ENCODE peak calls at places on chromosome 4, in nine cellular contexts. P is CD8-positive, alpha-beta memory T cell; M is H4; C is pancreas; S is GM10248; K is HCT116; R is CD4-positive, alpha-beta memory T cell; Z is ELR; A is stimulated activated naive B cell treated with anti-CD40 and anti-IgM and Interleukin-4, amounts not matched to agents 10 μg/mL and 1 μg/mL and 100 μg/mL, for 72 hours. L is an unnamed sample.

GRCh38 chr4:79141530-79141929 is 184.3 kb downstream of the NAA11 start:
- DNase-seq in P (no peak), M (no peak), C (no peak), S (no peak), K (no peak), R (no peak), Z (peak; percentile 2), A (no peak), L (no peak)

GRCh38 chr4:182922551-182923284 is 5.5 kb upstream of the DCTD start:
- DNase-seq in P (no peak), M (peak; percentile 62), C (no peak), S (no peak), K (no peak), R (no peak), Z (no peak), A (no peak), L (no peak)

GRCh38 chr4:114103908-114104307 is 124.5 kb upstream of the ARSJ start:
- DNase-seq in P (no peak), M (no peak), C (no peak), S (no peak), K (no peak), R (no peak), Z (no peak), A (no peak), L (no peak)

GRCh38 chr4:30437316-30437715 is 282.9 kb upstream of the PCDH7 start:
- DNase-seq in P (no peak), M (no peak), C (no peak), S (no peak), K (no peak), R (no peak), Z (no peak), A (no peak), L (no peak)

GRCh38 chr4:174592985-174593335 is 70.7 kb upstream of the HPGD start:
- DNase-seq in P (no peak), M (peak; percentile 49), C (no peak), S (no peak), K (no peak), R (no peak), Z (peak; percentile 57), A (no peak), L (no peak)

GRCh38 chr4:144360394-144360793 is 219.9 kb upstream of the GYPA start:
- DNase-seq in P (no peak), M (no peak), C (no peak), S (no peak), K (no peak), R (no peak), Z (no peak), A (no peak), L (no peak)

GRCh38 chr4:1554876-1555265 is 129.2 kb downstream of the FAM53A start:
- DNase-seq in P (no peak), M (no peak), C (no peak), S (no peak), K (no peak), R (no peak), Z (no peak), A (no peak), L (no peak)

GRCh38 chr4:79413486-79413885 is 5.5 kb upstream of the GK2 start:
- DNase-seq in P (no peak), M (no peak), C (no peak), S (no peak), K (no peak), R (no peak), Z (no peak), A (no peak), L (no peak)

GRCh38 chr4:151744614-151745013 is 16.2 kb downstream of the GATB start:
- DNase-seq in P (no peak), M (peak; percentile 95), C (no peak), S (no peak), K (peak; percentile 79), R (no peak), Z (peak; percentile 97), A (no peak), L (peak; percentile 51)

GRCh38 chr4:15918484-15919129 is 19.9 kb downstream of the FGFBP1 start:
- DNase-seq in P (no peak), M (no peak), C (no peak), S (no peak), K (no peak), R (no peak), Z (no peak), A (no peak), L (no peak)

GRCh38 chr4:21476753-21477152 is 471.8 kb downstream of the KCNIP4 start:
- DNase-seq in P (no peak), M (peak; percentile 12), C (no peak), S (no peak), K (no peak), R (no peak), Z (peak; percentile 2), A (no peak), L (no peak)

L was measured in glomerular endothelial cell.